ENCODE peak calls at places on chromosomes 2 and 18, in six cellular contexts. G is stomach; K is astrocyte of the cerebellum; F is activated CD4-positive, alpha-beta T cell treated with anti-CD3 and anti-CD28 coated beads, Interleukin-2, amount 50 U/mL, for 4 hours; U is transverse colon; Y is GM12865. S is an unnamed sample.
A peak's percentile ranks its signal among the peaks of the same experiment; 100 is the strongest.

GRCh38 chr2:128302011-128302743 is 16.5 kb downstream of the HS6ST1 start:
- DNase-seq in Y (no peak), G (no peak), F (no peak), K (no peak), U (no peak), S (no peak)

GRCh38 chr18:35171315-35171987 is 69.4 kb upstream of the ZNF397 start:
- DNase-seq in U (no peak), K (no peak), Y (no peak), G (no peak), F (no peak), S (no peak)

GRCh38 chr18:46199515-46200147 is 95.4 kb downstream of the HAUS1 start:
- DNase-seq in U (no peak), G (no peak), K (peak; percentile 18), Y (no peak), F (no peak), S (peak; percentile 19)

GRCh38 chr2:208254118-208254870 is 577 bp downstream of the IDH1 start:
- DNase-seq in U (peak; percentile 88), Y (peak; percentile 89), G (peak; percentile 84), K (no peak), F (peak; percentile 70), S (no peak)

GRCh38 chr2:200159829-200160781 is 146.4 kb upstream of the SPATS2L start:
- DNase-seq in U (no peak), F (no peak), K (no peak), G (no peak), Y (no peak), S (no peak)

GRCh38 chr2:41434991-41435390 is 612.8 kb upstream of the PKDCC start:
- DNase-seq in U (no peak), F (no peak), K (no peak), G (no peak), Y (peak; percentile 9), S (no peak)

GRCh38 chr2:134919360-134920210 is 963 bp downstream of the CCNT2 start:
- DNase-seq in K (no peak), U (peak; percentile 60), F (peak; percentile 48), G (peak; percentile 51), Y (peak; percentile 70), S (no peak)

GRCh38 chr2:109427661-109428091 is 186.1 kb downstream of the SEPTIN10 start:
- DNase-seq in Y (no peak), K (no peak), U (no peak), G (no peak), F (no peak), S (no peak)

GRCh38 chr2:200809506-200810251 is 2.0 kb upstream of the BZW1 start:
- DNase-seq in U (no peak), F (no peak), G (no peak), Y (no peak), K (no peak), S (no peak)

GRCh38 chr2:130756721-130757195 is 1.4 kb downstream of the AMER3 start:
- DNase-seq in K (no peak), U (no peak), Y (no peak), G (no peak), F (no peak), S (no peak)

GRCh38 chr2:120984046-120984445 is 248.4 kb downstream of the GLI2 start:
- DNase-seq in Y (peak; percentile 10), U (no peak), G (no peak), K (no peak), F (no peak), S (no peak)

GRCh38 chr2:19763731-19764130 is 138.1 kb downstream of the TTC32 start:
- DNase-seq in F (no peak), K (no peak), Y (no peak), U (no peak), G (no peak), S (no peak)

GRCh38 chr18:77166523-77166922 is 33.9 kb upstream of the MBP start:
- DNase-seq in G (no peak), F (no peak), Y (no peak), K (no peak), U (no peak), S (no peak)

GRCh38 chr2:148796735-148797512 is 78.1 kb upstream of the KIF5C start:
- DNase-seq in F (no peak), K (no peak), G (no peak), Y (no peak), U (no peak), S (no peak)

GRCh38 chr2:218272531-218273212 is 2.4 kb downstream of the PNKD start:
- DNase-seq in K (peak; percentile 74), U (peak; percentile 95), F (peak; percentile 75), G (peak; percentile 90), Y (peak; percentile 90), S (no peak)

GRCh38 chr2:239821694-239822075 is 203.5 kb downstream of the NDUFA10 start:
- DNase-seq in F (no peak), K (no peak), G (peak; percentile 1), U (no peak), Y (no peak), S (no peak)

GRCh38 chr2:128442053-128442751 is 123.5 kb upstream of the HS6ST1 start:
- DNase-seq in G (peak; percentile 54), Y (no peak), K (no peak), F (no peak), U (peak; percentile 62), S (no peak)

GRCh38 chr2:21362101-21362500 is 238.3 kb downstream of the TDRD15 start:
- DNase-seq in Y (no peak), F (no peak), G (no peak), K (no peak), U (no peak), S (no peak)

GRCh38 chr18:42030586-42031182 is 75.7 kb downstream of the PIK3C3 start:
- DNase-seq in Y (peak; percentile 10), U (no peak), G (no peak), K (no peak), F (no peak), S (no peak)

GRCh38 chr2:97699765-97700444 is 13.5 kb upstream of the ZAP70 start:
- DNase-seq in U (peak; percentile 61), K (peak; percentile 42), Y (peak; percentile 65), F (peak; percentile 60), G (peak; percentile 57), S (peak; percentile 19)

GRCh38 chr2:147683380-147683779 is 161.4 kb upstream of the ACVR2A start:
- DNase-seq in Y (no peak), G (no peak), K (no peak), F (no peak), U (no peak), S (no peak)

GRCh38 chr2:10467401-10467800 is 19.3 kb upstream of the ODC1 start:
- DNase-seq in G (no peak), Y (no peak), U (no peak), K (no peak), F (no peak), S (no peak)

GRCh38 chr2:145108385-145108784 is 588.5 kb upstream of the ZEB2 start:
- DNase-seq in G (no peak), F (no peak), Y (no peak), K (peak; percentile 72), U (no peak), S (no peak)

GRCh38 chr18:2826581-2826980 is 20.2 kb upstream of the EMILIN2 start:
- DNase-seq in Y (no peak), G (no peak), K (no peak), F (no peak), U (no peak), S (peak; percentile 85)

GRCh38 chr18:51437280-51438271 is 240.1 kb upstream of the MEX3C start:
- DNase-seq in Y (peak; percentile 28), G (no peak), K (no peak), F (no peak), U (no peak), S (no peak)

GRCh38 chr2:240642061-240642805 is 17.0 kb downstream of the GPR35 start:
- DNase-seq in F (no peak), K (no peak), G (peak; percentile 22), U (no peak), Y (no peak), S (no peak)

GRCh38 chr18:75192899-75193298 is 16.0 kb downstream of the PTGR3 start:
- DNase-seq in Y (no peak), F (no peak), G (no peak), U (no peak), K (no peak), S (no peak)

GRCh38 chr18:23401400-23402347 is 51.4 kb upstream of the RIOK3 start:
- DNase-seq in Y (no peak), F (no peak), K (no peak), U (peak; percentile 47), G (peak; percentile 56), S (no peak)

GRCh38 chr2:207674826-207675225 is 36.6 kb upstream of the CCNYL1 start:
- DNase-seq in U (no peak), F (no peak), G (no peak), K (no peak), Y (no peak), S (no peak)

GRCh38 chr2:236679906-236680305 is 110.3 kb downstream of the ACKR3 start:
- DNase-seq in K (no peak), Y (no peak), G (no peak), F (no peak), U (no peak), S (no peak)

GRCh38 chr2:37110306-37111212 is 26.2 kb downstream of the GPATCH11 start:
- DNase-seq in U (no peak), F (no peak), K (no peak), G (no peak), Y (no peak), S (no peak)

GRCh38 chr2:64779117-64779690 is 125.5 kb upstream of the SERTAD2 start:
- DNase-seq in Y (no peak), U (no peak), K (peak; percentile 75), F (no peak), G (no peak), S (peak; percentile 78)

GRCh38 chr18:31576670-31577069 is 15.0 kb upstream of the TTR start:
- DNase-seq in G (no peak), Y (peak; percentile 70), U (no peak), F (no peak), K (no peak), S (no peak)

GRCh38 chr18:46536215-46536874 is 120.7 kb downstream of the LOXHD1 start:
- DNase-seq in U (no peak), K (no peak), G (no peak), Y (no peak), F (no peak), S (no peak)

GRCh38 chr2:133863106-133863800 is 295.0 kb upstream of the NCKAP5 start:
- DNase-seq in G (no peak), K (no peak), Y (no peak), F (no peak), U (no peak), S (no peak)

GRCh38 chr2:241269707-241270520 is 45.6 kb downstream of the HDLBP start:
- DNase-seq in U (no peak), Y (no peak), K (no peak), G (peak; percentile 38), F (no peak), S (no peak)

GRCh38 chr2:121748202-121748601 is 7.2 kb upstream of the TSN start:
- DNase-seq in G (no peak), Y (peak; percentile 52), F (no peak), U (no peak), K (peak; percentile 18), S (peak; percentile 6)

GRCh38 chr18:23207191-23207955 is 72.1 kb downstream of the CABLES1 start:
- DNase-seq in G (peak; percentile 30), K (no peak), U (no peak), Y (peak; percentile 45), F (no peak), S (no peak)

GRCh38 chr18:78427081-78427480 is 552.5 kb upstream of the SALL3 start:
- DNase-seq in F (no peak), K (no peak), Y (no peak), G (no peak), U (no peak), S (no peak)

GRCh38 chr2:191231995-191232394 is 13.2 kb upstream of the MYO1B start:
- DNase-seq in F (no peak), Y (no peak), K (no peak), G (no peak), U (no peak), S (no peak)